ENCODE peak calls at places on chromosomes 11 and 22, in four cellular contexts. U, I, Q and C are unnamed samples.

GRCh38 chr11:103633037-103633788 is 403.2 kb upstream of the DDI1 start:
- DNase-seq in U (no peak), I (no peak), Q (no peak), C (no peak)

GRCh38 chr11:64810891-64811272 is 531 bp upstream of the MEN1 start:
- DNase-seq in U (peak), I (no peak), Q (no peak), C (no peak)

GRCh38 chr11:61828629-61829407 is 718 bp downstream of the FADS2 start:
- DNase-seq in U (no peak), I (no peak), Q (no peak), C (peak)

GRCh38 chr11:34730544-34731295 is 109.8 kb downstream of the EHF start:
- DNase-seq in U (no peak), I (no peak), Q (no peak), C (no peak)

GRCh38 chr11:111870522-111870886 is 877 bp downstream of the ALG9 start:
- DNase-seq in U (no peak), I (no peak), Q (peak), C (no peak)

GRCh38 chr11:76302707-76303395 is 78.1 kb downstream of the THAP12 start:
- DNase-seq in U (no peak), I (no peak), Q (no peak), C (no peak)

GRCh38 chr11:113778111-113778910 is 1.3 kb upstream of the CLDN25 start:
- DNase-seq in U (peak), I (no peak), Q (no peak), C (no peak)

GRCh38 chr11:122796128-122796717 is 42.1 kb upstream of the CRTAM start:
- DNase-seq in U (peak), I (peak), Q (no peak), C (peak)

GRCh38 chr22:33914131-33914530 is 6.1 kb downstream of the LARGE1 start:
- DNase-seq in U (no peak), I (no peak), Q (no peak), C (no peak)

GRCh38 chr22:25113316-25113721 is 86.3 kb upstream of the CRYBB3 start:
- DNase-seq in U (no peak), I (no peak), Q (no peak), C (no peak)

GRCh38 chr22:23604939-23605712 is 25.0 kb upstream of the IGLL1 start:
- DNase-seq in U (peak), I (no peak), Q (no peak), C (no peak)

GRCh38 chr11:21561589-21561988 is 631.3 kb upstream of the ANO5 start:
- DNase-seq in U (no peak), I (no peak), Q (no peak), C (no peak)

GRCh38 chr11:20631525-20632168 is 32.2 kb downstream of the SLC6A5 start:
- DNase-seq in U (no peak), I (no peak), Q (no peak), C (no peak)

GRCh38 chr11:44893250-44894216 is 57.1 kb downstream of the TP53I11 start:
- DNase-seq in U (no peak), I (no peak), Q (no peak), C (no peak)

GRCh38 chr11:11230802-11231562 is 122.1 kb downstream of the CSNK2A3 start:
- DNase-seq in U (peak), I (peak), Q (peak), C (peak)

GRCh38 chr22:42280836-42281235 is 10.4 kb upstream of the TCF20 start:
- DNase-seq in U (no peak), I (no peak), Q (no peak), C (no peak)

GRCh38 chr11:5737091-5737490 is 843 bp downstream of the OR56B1 start:
- DNase-seq in U (no peak), I (no peak), Q (no peak), C (no peak)

GRCh38 chr11:11620251-11620965 is 1.4 kb downstream of the GALNT18 start:
- DNase-seq in U (no peak), I (no peak), Q (no peak), C (peak)

GRCh38 chr11:19409307-19409706 is 168.6 kb upstream of the E2F8 start:
- DNase-seq in U (no peak), I (no peak), Q (no peak), C (no peak)

GRCh38 chr11:1224109-1224485 is 1.2 kb downstream of the MUC5B start:
- DNase-seq in U (no peak), I (no peak), Q (no peak), C (no peak)

GRCh38 chr22:17368727-17369552 is at the start of gene CECR2:
- DNase-seq in U (no peak), I (peak), Q (peak), C (peak)

GRCh38 chr11:20158597-20159257 is 1.5 kb downstream of the DBX1 start:
- DNase-seq in U (peak), I (peak), Q (no peak), C (peak)

GRCh38 chr11:1780700-1781592 is 17.2 kb upstream of the CTSD start:
- DNase-seq in U (no peak), I (no peak), Q (no peak), C (no peak)

GRCh38 chr22:18078329-18079041 is 695 bp downstream of the PEX26 start:
- DNase-seq in U (peak), I (peak), Q (no peak), C (peak)

GRCh38 chr22:22535662-22536061 is 15.6 kb upstream of the ZNF280A start:
- DNase-seq in U (no peak), I (no peak), Q (no peak), C (no peak)

GRCh38 chr11:12358302-12359188 is 18.8 kb upstream of the PARVA start:
- DNase-seq in U (no peak), I (no peak), Q (no peak), C (no peak)

GRCh38 chr11:898160-898517 is 12.5 kb downstream of the CHID1 start:
- DNase-seq in U (peak), I (peak), Q (no peak), C (peak)

GRCh38 chr11:86015699-86016098 is 53.2 kb downstream of the PICALM start:
- DNase-seq in U (no peak), I (no peak), Q (no peak), C (no peak)

GRCh38 chr11:86014221-86014620 is 54.7 kb downstream of the PICALM start:
- DNase-seq in U (no peak), I (no peak), Q (no peak), C (no peak)

GRCh38 chr11:86011175-86011574 is 57.7 kb downstream of the PICALM start:
- DNase-seq in U (no peak), I (no peak), Q (no peak), C (no peak)

GRCh38 chr11:86016451-86016850 is 52.4 kb downstream of the PICALM start:
- DNase-seq in U (no peak), I (no peak), Q (no peak), C (no peak)

DNA sequence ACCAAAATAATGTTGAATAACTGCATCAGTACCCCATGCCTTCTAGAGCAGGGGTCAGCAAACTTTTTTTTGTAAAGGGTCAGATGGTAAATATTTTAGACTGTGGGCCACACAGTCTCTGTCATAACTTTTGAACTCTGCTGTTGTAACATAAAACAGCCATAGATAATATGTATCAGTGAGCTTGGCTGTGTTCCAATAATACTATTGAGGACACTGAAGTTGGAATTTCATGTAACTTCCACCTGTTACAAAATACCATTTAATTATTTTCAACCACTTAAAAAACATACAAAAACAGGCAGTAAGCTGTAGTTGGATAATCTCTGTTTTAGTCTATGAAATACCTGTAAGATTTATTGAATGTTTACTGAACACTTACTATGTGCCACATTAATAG is 55.2 kb downstream of the PICALM start:
- DNase-seq in U (no peak), I (no peak), Q (no peak), C (no peak)
- TF ChIP-seq BHLHE40 in U (no peak), I (no peak), Q (no peak), C (no peak)

DNA sequence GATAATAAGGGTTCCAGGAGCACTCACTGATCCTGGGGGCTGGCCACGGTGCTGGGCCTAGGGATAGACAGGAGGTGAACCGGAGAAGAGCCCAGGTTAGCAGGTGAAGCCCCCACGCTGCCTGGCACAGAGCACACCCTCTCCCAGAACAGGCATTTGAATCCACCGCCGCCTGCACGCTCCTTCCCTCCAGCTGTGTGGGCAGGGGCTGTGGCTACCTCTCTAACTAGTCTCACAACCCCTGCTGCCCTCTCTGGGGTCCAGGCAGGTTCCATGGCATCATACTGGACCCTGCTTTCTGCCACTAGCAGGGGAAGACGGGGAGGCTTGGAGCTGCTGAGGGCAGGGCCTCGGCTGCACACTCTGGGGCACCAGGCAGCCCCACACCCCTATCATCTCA is 358.0 kb downstream of the CTTN start:
- DNase-seq in U (no peak), I (no peak), Q (no peak), C (no peak)
- TF ChIP-seq FOXM1 in U (no peak), I (no peak), Q (no peak), C (no peak)

GRCh38 chr22:49324527-49325491 is 502.9 kb downstream of the BRD1 start:
- DNase-seq in U (no peak), I (no peak), Q (no peak), C (no peak)

GRCh38 chr22:49322231-49322630 is 505.4 kb downstream of the BRD1 start:
- DNase-seq in U (no peak), I (no peak), Q (no peak), C (no peak)

GRCh38 chr22:49325531-49326395 is 501.9 kb downstream of the BRD1 start:
- DNase-seq in U (no peak), I (no peak), Q (no peak), C (no peak)

GRCh38 chr22:49322861-49323622 is 504.6 kb downstream of the BRD1 start:
- DNase-seq in U (no peak), I (no peak), Q (no peak), C (no peak)

DNA sequence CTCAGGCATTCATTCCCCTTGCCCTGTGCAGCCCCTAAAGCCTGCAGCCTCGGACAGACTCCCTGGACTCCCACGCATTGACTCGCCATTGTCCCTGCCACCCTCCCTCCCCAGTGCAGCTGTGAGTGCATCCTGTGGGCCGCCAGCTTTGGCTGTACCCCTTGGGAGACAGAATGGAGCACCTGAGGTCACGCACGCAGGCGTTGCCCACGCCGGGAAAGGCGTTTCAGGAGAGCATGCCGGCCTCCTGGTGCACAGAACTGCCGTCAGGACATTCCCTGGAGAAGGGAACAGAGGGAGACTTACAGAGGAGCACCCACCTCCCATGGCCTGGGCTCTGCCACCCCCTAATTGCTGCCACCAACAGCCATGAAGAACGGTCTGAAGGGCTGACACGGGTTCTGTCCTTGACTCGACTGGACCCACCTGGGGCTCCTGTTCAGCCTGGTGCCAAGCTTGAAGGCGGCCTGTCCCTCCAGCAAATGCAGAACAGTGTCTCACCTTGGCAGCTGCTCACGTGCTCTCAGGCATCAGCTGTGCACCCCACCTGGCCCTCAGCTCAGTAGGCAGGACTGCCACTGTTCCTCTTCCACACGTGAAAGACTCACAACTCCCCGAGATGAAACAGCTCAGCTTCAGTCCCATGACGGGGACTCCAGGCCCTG is 503.8 kb downstream of the BRD1 start:
- DNase-seq in U (no peak), I (no peak), Q (no peak), C (no peak)
- TF ChIP-seq BHLHE40 in U (no peak), I (no peak), Q (no peak), C (no peak)

GRCh38 chr11:128731041-128731663 is 37.3 kb downstream of the FLI1 start:
- DNase-seq in U (no peak), I (no peak), Q (no peak), C (no peak)

GRCh38 chr11:128727811-128728431 is 34.0 kb downstream of the FLI1 start:
- DNase-seq in U (no peak), I (no peak), Q (no peak), C (no peak)

GRCh38 chr11:128726464-128727139 is 32.7 kb downstream of the FLI1 start:
- DNase-seq in U (no peak), I (no peak), Q (no peak), C (no peak)

GRCh38 chr11:128727320-128727719 is 33.4 kb downstream of the FLI1 start:
- DNase-seq in U (no peak), I (no peak), Q (no peak), C (no peak)

GRCh38 chr11:128728767-128729587 is 35.1 kb downstream of the FLI1 start:
- DNase-seq in U (no peak), I (no peak), Q (no peak), C (no peak)
- TF ChIP-seq FOXM1 in U (no peak), I (no peak), Q (no peak), C (no peak)

GRCh38 chr22:32622762-32623147 is 148.1 kb downstream of the FBXO7 start:
- DNase-seq in U (no peak), I (no peak), Q (no peak), C (no peak)
- TF ChIP-seq BHLHE40 in U (no peak), I (no peak), Q (no peak), C (no peak)

GRCh38 chr11:94820480-94820879 is 52.3 kb downstream of the AMOTL1 start:
- DNase-seq in U (no peak), I (no peak), Q (no peak), C (no peak)
- TF ChIP-seq FOXM1 in U (no peak), I (no peak), Q (no peak), C (no peak)